ENCODE peak calls at places on chromosomes 5 and 9, in nine cellular contexts. M is upper lobe of right lung, Y is body of pancreas, W is K562, K is adrenal gland, T is brain microvascular endothelial cell, J is AG04450, F is colonic mucosa, Z is fibroblast of the aortic adventitia. R is an unnamed sample.

GRCh38 chr9:15735083-15735974 is 182.5 kb downstream of the CCDC171 start:
- DNase-seq in M (no peak), Y (no peak), W (no peak), K (no peak), T (peak), J (peak), F (no peak), Z (peak), R (peak)

GRCh38 chr5:107669543-107670027 is 1.2 kb downstream of the EFNA5 start:
- DNase-seq in M (peak), Y (peak), W (no peak), K (peak), T (peak), J (no peak), F (peak), Z (peak), R (peak)

GRCh38 chr9:112097712-112098688 is 77.1 kb downstream of the SUSD1 start:
- DNase-seq in M (no peak), Y (peak), W (peak), K (peak), T (peak), J (peak), F (peak), Z (peak), R (peak)

GRCh38 chr5:150731669-150732068 is 27.1 kb downstream of the DCTN4 start:
- DNase-seq in M (no peak), Y (no peak), W (no peak), K (no peak), T (no peak), J (no peak), F (no peak), Z (no peak), R (no peak)

GRCh38 chr9:131274674-131275331 is 1.5 kb downstream of the FAM78A start:
- DNase-seq in M (peak), Y (no peak), W (peak), K (no peak), T (no peak), J (no peak), F (no peak), Z (no peak), R (no peak)

GRCh38 chr9:99762470-99762869 is 59.2 kb upstream of the NR4A3 start:
- DNase-seq in M (no peak), Y (no peak), W (no peak), K (no peak), T (no peak), J (no peak), F (no peak), Z (no peak), R (no peak)

GRCh38 chr5:172106511-172107356 is 81.3 kb downstream of the STK10 start:
- DNase-seq in M (peak), Y (peak), W (peak), K (peak), T (no peak), J (no peak), F (peak), Z (peak), R (no peak)

GRCh38 chr5:92927291-92927778 is 653.7 kb downstream of the NR2F1-AS1 start:
- DNase-seq in M (no peak), Y (no peak), W (no peak), K (no peak), T (no peak), J (no peak), F (no peak), Z (no peak), R (peak)

GRCh38 chr5:83750759-83751158 is 30.1 kb upstream of the HAPLN1 start:
- DNase-seq in M (no peak), Y (no peak), W (no peak), K (no peak), T (no peak), J (no peak), F (no peak), Z (no peak), R (no peak)

GRCh38 chr5:32018476-32019436 is 155.4 kb downstream of the GOLPH3 start:
- DNase-seq in M (no peak), Y (no peak), W (no peak), K (no peak), T (no peak), J (no peak), F (no peak), Z (no peak), R (no peak)

GRCh38 chr5:54317511-54318260 is 7.3 kb upstream of the ARL15 start:
- DNase-seq in M (no peak), Y (no peak), W (no peak), K (no peak), T (no peak), J (no peak), F (no peak), Z (peak), R (peak)

GRCh38 chr5:75507841-75508240 is 3.6 kb downstream of the CERT1 start:
- DNase-seq in M (no peak), Y (no peak), W (no peak), K (no peak), T (no peak), J (no peak), F (no peak), Z (no peak), R (no peak)

GRCh38 chr5:22372376-22372775 is 480.8 kb downstream of the CDH12 start:
- DNase-seq in M (no peak), Y (no peak), W (no peak), K (no peak), T (no peak), J (peak), F (no peak), Z (no peak), R (no peak)

GRCh38 chr5:176846335-176847140 is 36.2 kb downstream of the UNC5A start:
- DNase-seq in M (no peak), Y (no peak), W (no peak), K (peak), T (no peak), J (no peak), F (no peak), Z (no peak), R (no peak)

GRCh38 chr9:9299134-9299533 is 1313.7 kb downstream of the PTPRD start:
- DNase-seq in M (no peak), Y (no peak), W (no peak), K (no peak), T (no peak), J (no peak), F (no peak), Z (no peak), R (no peak)

GRCh38 chr9:95189230-95190098 is 128.0 kb downstream of the FANCC start:
- DNase-seq in M (no peak), Y (no peak), W (no peak), K (peak), T (peak), J (peak), F (no peak), Z (peak), R (peak)

GRCh38 chr5:177204281-177204680 is 70.7 kb downstream of the NSD1 start:
- DNase-seq in M (no peak), Y (no peak), W (no peak), K (no peak), T (no peak), J (no peak), F (no peak), Z (no peak), R (no peak)

GRCh38 chr5:9494321-9494720 is 51.6 kb downstream of the SEMA5A start:
- DNase-seq in M (no peak), Y (no peak), W (no peak), K (no peak), T (no peak), J (no peak), F (no peak), Z (no peak), R (no peak)

GRCh38 chr9:75552941-75553340 is 337.5 kb upstream of the PCSK5 start:
- DNase-seq in M (no peak), Y (no peak), W (no peak), K (no peak), T (no peak), J (no peak), F (no peak), Z (no peak), R (no peak)

GRCh38 chr5:30734118-30734517 is 459.4 kb upstream of the CDH6 start:
- DNase-seq in M (no peak), Y (no peak), W (no peak), K (no peak), T (no peak), J (no peak), F (no peak), Z (no peak), R (no peak)

GRCh38 chr5:11724947-11725346 is 179.3 kb downstream of the CTNND2 start:
- DNase-seq in M (no peak), Y (no peak), W (no peak), K (no peak), T (no peak), J (no peak), F (no peak), Z (no peak), R (no peak)

GRCh38 chr5:83321656-83322055 is 149.9 kb upstream of the VCAN start:
- DNase-seq in M (no peak), Y (no peak), W (no peak), K (no peak), T (peak), J (no peak), F (no peak), Z (peak), R (peak)

GRCh38 chr9:13143281-13143680 is 136.2 kb downstream of the MPDZ start:
- DNase-seq in M (no peak), Y (no peak), W (no peak), K (no peak), T (no peak), J (no peak), F (no peak), Z (no peak), R (no peak)

GRCh38 chr5:169164481-169164925 is 136.4 kb downstream of the SLIT3 start:
- DNase-seq in M (no peak), Y (peak), W (no peak), K (no peak), T (peak), J (no peak), F (no peak), Z (peak), R (peak)

GRCh38 chr5:72790188-72790587 is 26.3 kb upstream of the TNPO1 start:
- DNase-seq in M (no peak), Y (no peak), W (no peak), K (no peak), T (no peak), J (no peak), F (no peak), Z (peak), R (peak)

GRCh38 chr5:137236266-137236665 is 262.9 kb downstream of the SPOCK1 start:
- DNase-seq in M (no peak), Y (no peak), W (no peak), K (no peak), T (no peak), J (no peak), F (no peak), Z (peak), R (no peak)

GRCh38 chr9:34892886-34893285 is 65.2 kb upstream of the PHF24 start:
- DNase-seq in M (no peak), Y (no peak), W (no peak), K (no peak), T (no peak), J (no peak), F (no peak), Z (no peak), R (no peak)

GRCh38 chr5:102778478-102778877 is 23.4 kb downstream of the PAM start:
- DNase-seq in M (no peak), Y (no peak), W (no peak), K (no peak), T (peak), J (no peak), F (no peak), Z (peak), R (peak)

GRCh38 chr5:159928122-159928960 is 12.1 kb downstream of the ADRA1B start:
- DNase-seq in M (peak), Y (no peak), W (no peak), K (peak), T (peak), J (peak), F (no peak), Z (peak), R (peak)

GRCh38 chr9:84856181-84856632 is 186.7 kb downstream of the NTRK2 start:
- DNase-seq in M (no peak), Y (no peak), W (no peak), K (no peak), T (no peak), J (no peak), F (no peak), Z (peak), R (peak)
- H3K4me3 ChIP-seq in M (no peak), Y (no peak), W (no peak), K (no peak), T (no peak), J (no peak), F (no peak), Z (no peak), R (no peak)

GRCh38 chr5:59661939-59662615 is 231.4 kb downstream of the PDE4D start:
- DNase-seq in M (no peak), Y (no peak), W (no peak), K (no peak), T (no peak), J (no peak), F (no peak), Z (no peak), R (no peak)
- TF ChIP-seq CTCF in M (no peak), Y (no peak), W (no peak), K (no peak), T (no peak), J (no peak), F (no peak), Z (no peak), R (no peak)

GRCh38 chr5:111653408-111653807 is 103.6 kb downstream of the NREP start:
- DNase-seq in M (no peak), Y (no peak), W (no peak), K (no peak), T (no peak), J (no peak), F (no peak), Z (no peak), R (no peak)

GRCh38 chr5:111656580-111656979 is 100.4 kb downstream of the NREP start:
- DNase-seq in M (no peak), Y (no peak), W (no peak), K (no peak), T (no peak), J (no peak), F (no peak), Z (no peak), R (no peak)

GRCh38 chr5:111649516-111649915 is 107.5 kb downstream of the NREP start:
- DNase-seq in M (no peak), Y (no peak), W (no peak), K (no peak), T (no peak), J (no peak), F (no peak), Z (no peak), R (no peak)

DNA sequence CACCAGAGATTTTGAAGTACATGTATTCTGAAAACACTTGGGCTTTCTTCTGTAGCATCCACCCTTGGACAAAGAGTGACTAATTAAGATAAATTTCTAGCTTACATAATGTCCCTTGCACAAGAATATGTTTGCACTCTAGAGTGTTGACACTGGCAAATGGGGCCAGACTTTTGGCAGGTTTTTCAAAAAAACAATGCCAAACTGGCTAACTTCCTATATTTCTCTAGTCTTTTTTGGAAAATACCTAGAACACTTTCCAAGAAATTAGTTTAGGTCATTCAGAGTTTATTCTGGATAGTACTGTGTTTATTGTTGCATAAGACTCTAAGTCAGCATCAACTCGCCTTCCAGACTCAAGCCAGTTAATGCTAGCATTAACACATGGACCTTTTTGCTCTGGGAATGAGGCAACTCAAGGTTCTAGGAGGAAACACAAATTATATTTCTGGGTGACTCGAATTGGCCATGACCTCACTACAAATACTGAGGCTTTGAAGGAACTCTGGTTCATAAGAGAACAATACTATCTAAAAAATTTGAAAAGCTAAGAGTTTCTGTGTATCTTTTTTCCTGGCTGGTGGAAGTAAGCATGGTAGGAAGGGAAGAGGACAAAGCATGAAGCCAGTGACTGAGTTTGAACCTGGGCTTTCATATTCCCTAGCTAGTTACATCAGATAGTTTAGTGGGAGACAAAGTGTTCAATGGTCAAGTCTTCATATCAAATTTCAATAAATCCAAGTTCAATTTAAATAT is 101.6 kb downstream of the NREP start:
- DNase-seq in M (no peak), Y (peak), W (no peak), K (no peak), T (peak), J (peak), F (no peak), Z (peak), R (peak)
- H3K4me3 ChIP-seq in M (no peak), Y (no peak), W (no peak), K (no peak), T (no peak), J (no peak), F (no peak), Z (no peak), R (no peak)

DNA sequence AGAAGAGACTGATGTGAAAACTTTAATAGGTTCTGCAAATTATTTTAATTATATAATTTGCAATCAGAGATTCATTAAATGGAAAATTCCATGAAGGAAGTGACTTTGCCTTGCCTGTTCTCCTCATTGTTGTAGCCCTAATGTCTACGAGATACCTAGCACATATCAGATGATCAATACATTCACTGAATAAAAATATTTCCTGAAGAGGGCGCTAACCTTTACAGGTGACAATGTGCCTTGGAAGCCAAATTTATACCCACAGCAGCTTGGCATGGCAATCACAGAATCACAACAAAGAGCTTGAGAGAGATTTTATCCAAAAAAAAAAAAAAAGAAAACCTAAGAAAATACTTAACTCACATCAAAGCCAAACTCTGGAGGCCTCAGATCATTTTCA is 17.4 kb downstream of the HAUS6 start:
- DNase-seq in M (no peak), Y (no peak), W (no peak), K (no peak), T (no peak), J (no peak), F (no peak), Z (peak), R (peak)
- TF ChIP-seq CTCF in M (peak), Y (peak), W (no peak), K (no peak), T (peak), J (peak), F (peak), Z (peak), R (no peak)

GRCh38 chr5:119357815-119358559 is 2.2 kb downstream of the TNFAIP8 start:
- DNase-seq in M (no peak), Y (no peak), W (no peak), K (no peak), T (no peak), J (no peak), F (no peak), Z (no peak), R (no peak)
- H3K4me3 ChIP-seq in M (peak), Y (no peak), W (no peak), K (no peak), T (no peak), J (peak), F (no peak), Z (no peak), R (peak)

DNA sequence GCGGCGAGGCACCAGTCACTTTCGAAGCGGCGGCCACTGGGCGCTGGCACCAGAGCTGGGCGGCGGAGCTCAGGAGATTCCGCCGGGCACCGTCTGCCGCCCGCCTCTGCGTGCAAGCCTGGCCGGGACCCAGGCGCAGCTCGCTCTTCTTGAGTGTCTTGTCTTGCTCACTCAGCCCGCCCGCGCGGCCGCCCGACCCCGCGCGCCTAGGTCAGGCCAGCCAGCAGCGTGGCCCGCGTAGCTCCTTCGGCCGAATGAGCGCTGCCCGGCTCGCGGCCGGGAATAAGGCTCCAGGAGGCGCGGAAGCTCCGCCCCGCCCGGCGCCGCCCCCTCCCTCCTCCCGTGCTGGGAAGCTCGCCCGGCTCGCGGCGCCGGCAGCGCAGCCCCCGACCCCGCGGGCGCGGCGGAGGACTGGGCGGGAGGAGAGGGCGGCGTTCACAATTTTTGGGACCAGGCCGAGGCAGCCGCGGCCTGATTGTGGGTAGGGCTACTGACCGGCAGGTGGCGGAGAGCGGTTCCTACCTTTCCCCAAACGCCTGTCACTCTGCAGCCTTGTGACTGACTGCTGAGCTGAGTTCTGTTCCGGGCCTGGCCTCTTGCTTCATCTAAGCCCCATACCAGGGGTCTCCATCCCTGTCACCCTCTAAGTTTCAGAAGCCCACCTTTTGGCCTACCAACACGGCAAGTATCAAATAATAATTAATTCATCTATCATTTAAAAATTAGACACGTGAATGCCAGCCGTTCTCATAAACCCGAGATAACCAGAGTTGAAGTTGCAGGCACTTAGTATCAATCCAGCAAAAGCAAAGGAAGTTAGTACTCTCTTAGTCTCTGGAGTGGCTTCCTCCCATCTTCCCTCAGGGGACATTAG is at the start of gene HBEGF:
- DNase-seq in M (peak), Y (peak), W (peak), K (peak), T (peak), J (no peak), F (peak), Z (peak), R (peak)
- TF ChIP-seq CTCF in M (peak), Y (peak), W (peak), K (no peak), T (peak), J (peak), F (no peak), Z (peak), R (peak)

GRCh38 chr9:33081128-33081851 is 4.8 kb upstream of the SMU1 start:
- DNase-seq in M (no peak), Y (peak), W (peak), K (peak), T (peak), J (peak), F (peak), Z (peak), R (peak)
- H3K4me3 ChIP-seq in M (no peak), Y (no peak), W (no peak), K (no peak), T (peak), J (peak), F (no peak), Z (peak), R (peak)

GRCh38 chr9:80874276-80874675 is 815.1 kb downstream of the TLE1 start:
- DNase-seq in M (no peak), Y (no peak), W (no peak), K (no peak), T (peak), J (peak), F (no peak), Z (peak), R (peak)
- TF ChIP-seq CTCF in M (no peak), Y (no peak), W (no peak), K (no peak), T (no peak), J (no peak), F (no peak), Z (no peak), R (no peak)

DNA sequence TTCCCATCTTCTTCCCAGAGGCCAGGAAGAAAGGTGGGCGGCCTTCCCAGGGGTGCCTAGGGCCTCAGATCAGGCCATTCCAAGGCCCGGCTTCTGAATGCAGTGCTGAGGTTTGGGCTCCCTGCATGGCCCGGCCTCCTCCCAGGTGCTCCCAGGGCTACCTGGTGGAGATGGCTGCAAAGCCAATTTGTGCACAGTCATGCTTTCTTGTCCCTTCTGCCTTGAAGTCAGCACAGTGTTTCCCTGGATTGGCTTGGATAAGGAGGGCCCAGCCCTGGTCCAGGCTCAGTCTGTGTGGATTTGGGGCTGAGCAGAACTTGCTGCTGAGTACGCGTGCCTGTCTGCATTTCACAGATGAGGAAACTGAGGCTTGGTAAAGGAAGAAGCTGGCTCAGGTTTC is 72.5 kb downstream of the RXRA start:
- DNase-seq in M (no peak), Y (no peak), W (no peak), K (no peak), T (no peak), J (no peak), F (no peak), Z (no peak), R (no peak)
- H3K4me3 ChIP-seq in M (no peak), Y (no peak), W (no peak), K (no peak), T (no peak), J (no peak), F (no peak), Z (no peak), R (no peak)

GRCh38 chr5:141345327-141345726 is 1.7 kb downstream of the PCDHGA3 start:
- DNase-seq in M (no peak), Y (no peak), W (no peak), K (no peak), T (no peak), J (no peak), F (no peak), Z (no peak), R (no peak)
- TF ChIP-seq CTCF in M (no peak), Y (no peak), W (no peak), K (no peak), T (no peak), J (no peak), F (no peak), Z (no peak), R (no peak)